ENCODE peak calls at places on chromosomes 5 and 9, in eight cellular contexts. A is epithelial cell of esophagus, W is cardiac muscle cell, N is nephron progenitor cell, E is foreskin fibroblast, P is Caco-2, C is right atrium auricular region, Q is heart right ventricle. R is an unnamed sample.

GRCh38 chr5:21238786-21239185 is 1250.8 kb upstream of the CDH18 start:
- DNase-seq in A (no peak), W (no peak), N (no peak), E (no peak), P (no peak), C (no peak), Q (no peak), R (no peak)

GRCh38 chr5:43037929-43038510 is 2.1 kb downstream of the ANXA2R start:
- DNase-seq in A (peak; percentile 65), W (no peak), N (no peak), E (peak; percentile 66), P (no peak), C (no peak), Q (no peak), R (no peak)

GRCh38 chr9:134253596-134254205 is 72.6 kb upstream of the RXRA start:
- DNase-seq in A (no peak), W (no peak), N (no peak), E (peak; percentile 50), P (no peak), C (no peak), Q (no peak), R (no peak)

GRCh38 chr5:158431369-158432029 is 572.6 kb upstream of the CLINT1 start:
- DNase-seq in A (no peak), W (no peak), N (no peak), E (peak; percentile 69), P (no peak), C (no peak), Q (no peak), R (no peak)

GRCh38 chr5:157748740-157749461 is 5.4 kb downstream of the LSM11 start:
- DNase-seq in A (peak; percentile 70), W (no peak), N (no peak), E (peak; percentile 68), P (no peak), C (no peak), Q (no peak), R (no peak)

GRCh38 chr5:61162832-61163567 is 732 bp upstream of the SMIM15 start:
- DNase-seq in A (peak; percentile 81), W (peak; percentile 51), N (no peak), E (peak; percentile 37), P (peak; percentile 47), C (no peak), Q (no peak), R (no peak)

GRCh38 chr5:139282195-139282557 is 11.4 kb upstream of the MATR3 start:
- DNase-seq in A (peak; percentile 45), W (no peak), N (no peak), E (peak; percentile 47), P (no peak), C (no peak), Q (no peak), R (no peak)

GRCh38 chr9:137294684-137295312 is 7.3 kb downstream of the NRARP start:
- DNase-seq in A (peak; percentile 51), W (no peak), N (peak; percentile 20), E (peak; percentile 66), P (no peak), C (no peak), Q (peak; percentile 24), R (peak; percentile 36)

GRCh38 chr9:137506702-137507171 is 43.5 kb downstream of the PNPLA7 start:
- DNase-seq in A (no peak), W (no peak), N (no peak), E (peak; percentile 94), P (no peak), C (no peak), Q (no peak), R (no peak)

GRCh38 chr9:134864821-134865190 is 15.8 kb upstream of the FCN2 start:
- DNase-seq in A (no peak), W (no peak), N (no peak), E (no peak), P (no peak), C (no peak), Q (no peak), R (no peak)

GRCh38 chr5:78065073-78065472 is 229.4 kb downstream of the AP3B1 start:
- DNase-seq in A (peak; percentile 28), W (no peak), N (no peak), E (no peak), P (no peak), C (no peak), Q (no peak), R (no peak)

GRCh38 chr9:92476962-92477361 is 5.3 kb downstream of the ASPN start:
- DNase-seq in A (no peak), W (no peak), N (no peak), E (no peak), P (no peak), C (no peak), Q (no peak), R (no peak)

GRCh38 chr9:81592890-81593271 is 96.5 kb downstream of the TLE1 start:
- DNase-seq in A (no peak), W (no peak), N (no peak), E (no peak), P (no peak), C (peak; percentile 76), Q (peak; percentile 52), R (peak; percentile 41)

GRCh38 chr5:1884638-1885475 is 2.1 kb upstream of the IRX4 start:
- DNase-seq in A (peak; percentile 8), W (no peak), N (peak; percentile 44), E (no peak), P (no peak), C (no peak), Q (no peak), R (no peak)

GRCh38 chr5:145825751-145826180 is 9.4 kb downstream of the PRELID2 start:
- DNase-seq in A (peak; percentile 60), W (peak; percentile 61), N (no peak), E (peak; percentile 71), P (no peak), C (no peak), Q (no peak), R (peak; percentile 8)

GRCh38 chr5:134245101-134245604 is 19.3 kb upstream of the PPP2CA start:
- DNase-seq in A (peak; percentile 90), W (peak; percentile 18), N (peak; percentile 42), E (peak; percentile 67), P (peak; percentile 63), C (no peak), Q (no peak), R (no peak)

GRCh38 chr5:11525020-11525419 is 379.2 kb downstream of the CTNND2 start:
- DNase-seq in A (no peak), W (no peak), N (no peak), E (no peak), P (no peak), C (no peak), Q (no peak), R (no peak)

GRCh38 chr9:97625620-97626019 is 7.5 kb downstream of the TSTD2 start:
- DNase-seq in A (no peak), W (peak; percentile 37), N (no peak), E (no peak), P (no peak), C (no peak), Q (no peak), R (no peak)

GRCh38 chr9:97628668-97629067 is 4.5 kb downstream of the TSTD2 start:
- DNase-seq in A (no peak), W (peak; percentile 47), N (no peak), E (no peak), P (no peak), C (no peak), Q (no peak), R (no peak)

GRCh38 chr9:97627624-97628023 is 5.5 kb downstream of the TSTD2 start:
- DNase-seq in A (no peak), W (no peak), N (no peak), E (peak; percentile 12), P (no peak), C (no peak), Q (no peak), R (no peak)

GRCh38 chr9:97632406-97632991 is 669 bp downstream of the TSTD2 start:
- DNase-seq in A (no peak), W (peak; percentile 82), N (peak; percentile 46), E (peak; percentile 87), P (no peak), C (peak; percentile 75), Q (peak; percentile 30), R (peak; percentile 47)

GRCh38 chr9:97629136-97629535 is 4.0 kb downstream of the TSTD2 start:
- DNase-seq in A (no peak), W (no peak), N (no peak), E (no peak), P (no peak), C (no peak), Q (no peak), R (no peak)
- TF ChIP-seq CTCF in A (no peak), W (no peak), N (no peak), E (no peak), P (no peak), C (no peak), Q (no peak), R (no peak)

DNA sequence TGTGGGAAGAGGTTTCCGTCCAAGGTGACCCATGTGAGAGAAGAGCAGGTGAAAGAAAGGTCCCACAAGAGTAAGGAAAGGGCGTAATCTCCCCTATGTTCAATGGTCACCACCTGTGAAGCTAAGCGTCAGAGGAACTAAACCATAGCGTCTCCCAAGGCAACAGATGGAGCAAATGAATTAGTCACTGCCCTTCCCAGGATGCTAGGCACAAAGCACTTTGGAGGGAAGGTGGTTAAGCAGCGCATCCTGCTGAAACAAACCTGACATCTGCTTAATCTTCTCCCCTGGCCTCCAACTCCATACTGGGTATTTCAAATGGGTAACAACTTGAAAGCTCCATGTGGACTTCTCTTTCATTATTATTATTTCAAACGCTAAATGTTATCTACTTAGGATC is 227.4 kb downstream of the MLLT3 start:
- DNase-seq in A (no peak), W (no peak), N (no peak), E (no peak), P (no peak), C (no peak), Q (no peak), R (no peak)
- TF ChIP-seq CTCF in A (no peak), W (no peak), N (no peak), E (no peak), P (no peak), C (no peak), Q (no peak), R (no peak)

DNA sequence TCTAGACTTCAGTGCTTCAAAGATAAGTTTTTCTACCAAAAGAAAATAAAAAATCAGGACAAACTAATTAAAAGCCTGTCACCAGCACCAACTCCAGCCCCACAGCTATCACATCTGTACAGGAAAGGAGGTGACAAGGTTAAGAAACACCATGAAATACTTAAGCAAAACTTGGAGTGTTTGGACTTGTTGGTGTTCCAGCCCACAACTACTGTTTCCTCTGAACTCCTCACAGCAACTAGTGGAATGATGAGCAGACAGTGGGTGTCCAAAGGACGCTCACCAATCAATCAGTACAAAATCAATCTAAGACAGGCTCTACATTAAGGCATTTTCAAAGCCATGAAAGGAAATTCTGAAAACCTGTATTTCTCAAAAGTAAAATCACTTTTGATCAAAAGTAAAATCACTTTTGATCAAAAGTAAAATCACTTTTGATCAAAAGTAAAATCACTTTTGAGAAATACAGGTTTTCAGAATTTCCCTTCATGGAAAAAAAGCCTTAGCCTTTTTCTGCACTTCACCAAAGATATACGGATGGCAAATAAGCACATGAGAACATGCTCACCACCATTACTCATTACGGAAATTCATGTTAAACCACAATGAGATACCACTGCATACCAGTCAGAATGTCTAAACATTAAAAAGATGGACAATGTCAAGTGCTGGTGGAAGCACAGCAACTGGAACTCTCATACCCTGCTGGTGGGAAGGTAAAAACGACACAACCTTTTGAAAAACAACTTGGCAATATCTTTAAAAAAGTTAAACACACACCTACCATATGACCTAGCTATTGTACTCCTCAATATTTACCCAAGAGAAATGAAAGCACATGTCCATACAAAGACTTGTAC is 79.7 kb downstream of the MED27 start:
- DNase-seq in A (peak; percentile 87), W (no peak), N (no peak), E (peak; percentile 69), P (no peak), C (no peak), Q (no peak), R (no peak)
- TF ChIP-seq CTCF in A (peak; percentile 9), W (peak; percentile 12), N (no peak), E (no peak), P (no peak), C (no peak), Q (no peak), R (no peak)

GRCh38 chr9:96025995-96026572 is 150.6 kb downstream of the ERCC6L2 start:
- DNase-seq in A (no peak), W (peak; percentile 15), N (peak; percentile 73), E (no peak), P (no peak), C (no peak), Q (peak; percentile 45), R (peak; percentile 79)
- TF ChIP-seq CTCF in A (no peak), W (peak; percentile 38), N (peak; percentile 53), E (no peak), P (no peak), C (no peak), Q (no peak), R (peak; percentile 61)

R was measured in endothelial cell.